ENCODE peak calls at places on chromosomes 5 and 9, in six cellular contexts. D is AG09309, E is AG04449, V is neural progenitor cell, B is endodermal cell, Y is OCI-LY7. G is an unnamed sample.

GRCh38 chr5:38463634-38464521 is 92.6 kb downstream of the LIFR start:
- DNase-seq in D (peak), Y (no peak), E (peak), V (no peak), B (no peak), G (peak)

GRCh38 chr9:79028101-79028500 is 543.7 kb upstream of the TLE4 start:
- DNase-seq in Y (no peak), V (no peak), D (no peak), B (no peak), E (no peak), G (peak)

GRCh38 chr9:135887585-135888050 is 19.7 kb downstream of the CAMSAP1 start:
- DNase-seq in D (no peak), Y (peak), E (no peak), V (peak), B (peak), G (no peak)

GRCh38 chr9:36486454-36486932 is 86.2 kb upstream of the MELK start:
- DNase-seq in D (no peak), V (peak), E (no peak), Y (no peak), B (no peak), G (peak)

GRCh38 chr5:115977988-115978387 is 15.7 kb downstream of the LVRN start:
- DNase-seq in V (no peak), D (peak), Y (no peak), B (no peak), E (peak), G (peak)

GRCh38 chr9:137478613-137479314 is 19.6 kb upstream of the NSMF start:
- DNase-seq in E (no peak), V (no peak), B (peak), D (no peak), Y (no peak), G (no peak)

GRCh38 chr9:118522093-118523028 is 818.2 kb downstream of the TLR4 start:
- DNase-seq in Y (peak), D (no peak), B (peak), V (peak), E (no peak), G (peak)

GRCh38 chr9:36772449-36773370 is 200.0 kb downstream of the MELK start:
- DNase-seq in Y (no peak), V (peak), B (peak), D (no peak), E (no peak), G (peak)

GRCh38 chr5:34511915-34512314 is 144.2 kb upstream of the RAI14 start:
- DNase-seq in V (peak), E (no peak), Y (no peak), D (no peak), B (peak), G (peak)

GRCh38 chr5:52043543-52043942 is 660.3 kb downstream of the ISL1 start:
- DNase-seq in B (no peak), Y (no peak), V (no peak), E (no peak), D (no peak), G (no peak)

GRCh38 chr9:22817181-22817580 is 370.6 kb downstream of the DMRTA1 start:
- DNase-seq in E (peak), V (no peak), D (no peak), B (no peak), Y (no peak), G (peak)

GRCh38 chr5:140108093-140109049 is 5.5 kb upstream of the PURA start:
- DNase-seq in D (no peak), Y (peak), V (peak), B (peak), E (no peak), G (no peak)

GRCh38 chr5:97229688-97230285 is 46.7 kb upstream of the RIOK2 start:
- DNase-seq in B (no peak), Y (no peak), V (no peak), E (no peak), D (no peak), G (no peak)

GRCh38 chr9:86200599-86201162 is 58.8 kb downstream of the C9orf153 start:
- DNase-seq in B (no peak), E (no peak), V (no peak), Y (no peak), D (no peak), G (no peak)

GRCh38 chr9:20921362-20921761 is 110.1 kb downstream of the HACD4 start:
- DNase-seq in B (no peak), Y (no peak), V (no peak), D (no peak), E (no peak), G (no peak)

GRCh38 chr9:122265265-122265900 is 701 bp downstream of the MRRF start:
- DNase-seq in Y (peak), D (no peak), E (no peak), V (no peak), B (no peak), G (peak)

GRCh38 chr5:57684299-57684702 is 201.7 kb upstream of the ACTBL2 start:
- DNase-seq in D (no peak), E (no peak), Y (no peak), V (no peak), B (no peak), G (no peak)

GRCh38 chr5:155728146-155728856 is 598.7 kb upstream of the SGCD start:
- DNase-seq in E (no peak), Y (no peak), B (peak), V (peak), D (peak), G (peak)

GRCh38 chr9:73863924-73864323 is 633.2 kb upstream of the RORB start:
- DNase-seq in D (no peak), V (no peak), B (no peak), Y (no peak), E (no peak), G (peak)

GRCh38 chr5:66617223-66617861 is 21.1 kb downstream of the MAST4 start:
- DNase-seq in B (no peak), D (no peak), V (no peak), E (no peak), Y (no peak), G (no peak)

GRCh38 chr9:113220467-113221002 is 542 bp downstream of the FKBP15 start:
- DNase-seq in B (no peak), V (peak), E (no peak), D (no peak), Y (peak), G (no peak)

GRCh38 chr9:134916161-134916665 is 1.5 kb downstream of the FCN1 start:
- DNase-seq in E (no peak), B (no peak), V (no peak), D (no peak), Y (no peak), G (no peak)

GRCh38 chr5:81854915-81855314 is 104.0 kb upstream of the SSBP2 start:
- DNase-seq in B (no peak), V (no peak), Y (no peak), D (no peak), E (no peak), G (no peak)

GRCh38 chr5:58505502-58505901 is 14.3 kb downstream of the GAPT start:
- DNase-seq in Y (no peak), D (no peak), B (no peak), V (no peak), E (no peak), G (no peak)

GRCh38 chr5:125367702-125368101 is 621.3 kb upstream of the ZNF608 start:
- DNase-seq in V (no peak), B (no peak), D (peak), E (no peak), Y (no peak), G (no peak)

GRCh38 chr9:38208206-38208901 is 139.3 kb upstream of the SHB start:
- DNase-seq in V (peak), B (no peak), D (no peak), Y (no peak), E (no peak), G (no peak)

GRCh38 chr9:134304712-134305111 is 21.5 kb upstream of the RXRA start:
- DNase-seq in B (no peak), D (no peak), Y (no peak), E (no peak), V (no peak), G (no peak)

GRCh38 chr5:177552839-177553455 is 1.4 kb downstream of the FAM193B start:
- DNase-seq in V (peak), Y (no peak), E (no peak), B (peak), D (no peak), G (peak)

GRCh38 chr9:87119328-87119881 is 172.1 kb upstream of the GAS1 start:
- DNase-seq in E (peak), Y (no peak), V (no peak), B (no peak), D (peak), G (peak)

GRCh38 chr5:74519161-74519571 is 121.4 kb downstream of the ENC1 start:
- DNase-seq in Y (no peak), B (peak), D (no peak), V (no peak), E (no peak), G (peak)

GRCh38 chr5:53361708-53362107 is 118.7 kb upstream of the FST start:
- DNase-seq in D (no peak), Y (no peak), V (no peak), B (no peak), E (no peak), G (no peak)

GRCh38 chr9:136881691-136882108 is 4.6 kb upstream of the TRAF2 start:
- DNase-seq in D (no peak), B (no peak), Y (peak), V (peak), E (no peak), G (no peak)

GRCh38 chr9:30039712-30040111 is 2344.7 kb upstream of the ACO1 start:
- DNase-seq in V (no peak), E (no peak), D (no peak), B (no peak), Y (no peak), G (no peak)
- TF ChIP-seq CTCF in V (peak), E (no peak), D (no peak), B (peak), Y (peak), G (no peak)

DNA sequence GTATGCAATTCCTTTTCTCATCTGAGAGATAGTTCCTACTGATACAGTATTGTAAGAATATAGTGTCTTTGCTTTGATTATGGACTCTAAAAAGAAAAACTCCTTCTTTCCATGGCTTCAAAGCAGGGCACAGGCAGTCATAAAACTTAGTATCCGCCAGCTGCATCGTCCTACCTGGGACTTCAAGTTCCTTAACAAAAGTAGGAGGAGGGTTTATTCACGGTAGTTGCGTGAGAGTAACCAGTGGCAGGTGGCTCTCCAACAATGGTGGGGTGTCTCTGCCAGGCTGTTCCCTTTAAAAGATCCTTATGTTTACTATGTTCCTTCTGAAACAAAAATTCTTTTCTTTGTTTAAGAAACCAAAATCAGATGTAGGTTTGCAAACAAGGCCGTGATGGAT is 173.5 kb upstream of the DMAC1 start:
- DNase-seq in E (no peak), Y (no peak), V (no peak), D (no peak), B (no peak), G (no peak)
- H3K4me3 ChIP-seq in E (no peak), Y (no peak), V (no peak), D (no peak), B (no peak), G (no peak)

DNA sequence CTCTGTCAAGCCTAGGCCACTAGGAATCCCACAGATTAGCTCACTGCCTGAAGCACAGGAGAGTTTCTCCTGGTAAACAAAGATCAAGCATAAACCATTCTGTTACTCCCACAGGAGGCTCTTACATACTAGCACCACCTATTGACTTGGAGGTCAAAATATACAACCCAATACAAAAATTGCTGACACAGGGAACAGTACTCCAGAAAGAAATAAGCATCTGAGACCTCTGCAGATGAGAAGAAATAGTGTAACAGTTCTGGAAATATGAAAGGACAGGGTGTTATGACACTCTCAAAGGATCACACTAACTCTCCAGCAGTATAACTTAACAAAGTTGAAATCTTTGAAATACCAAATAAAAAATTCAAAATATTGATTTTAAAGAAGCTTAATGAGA is 269.6 kb upstream of the ARRDC3 start:
- DNase-seq in D (no peak), V (no peak), Y (no peak), E (no peak), B (no peak), G (no peak)
- TF ChIP-seq CTCF in D (no peak), V (no peak), Y (no peak), E (no peak), B (no peak), G (no peak)

DNA sequence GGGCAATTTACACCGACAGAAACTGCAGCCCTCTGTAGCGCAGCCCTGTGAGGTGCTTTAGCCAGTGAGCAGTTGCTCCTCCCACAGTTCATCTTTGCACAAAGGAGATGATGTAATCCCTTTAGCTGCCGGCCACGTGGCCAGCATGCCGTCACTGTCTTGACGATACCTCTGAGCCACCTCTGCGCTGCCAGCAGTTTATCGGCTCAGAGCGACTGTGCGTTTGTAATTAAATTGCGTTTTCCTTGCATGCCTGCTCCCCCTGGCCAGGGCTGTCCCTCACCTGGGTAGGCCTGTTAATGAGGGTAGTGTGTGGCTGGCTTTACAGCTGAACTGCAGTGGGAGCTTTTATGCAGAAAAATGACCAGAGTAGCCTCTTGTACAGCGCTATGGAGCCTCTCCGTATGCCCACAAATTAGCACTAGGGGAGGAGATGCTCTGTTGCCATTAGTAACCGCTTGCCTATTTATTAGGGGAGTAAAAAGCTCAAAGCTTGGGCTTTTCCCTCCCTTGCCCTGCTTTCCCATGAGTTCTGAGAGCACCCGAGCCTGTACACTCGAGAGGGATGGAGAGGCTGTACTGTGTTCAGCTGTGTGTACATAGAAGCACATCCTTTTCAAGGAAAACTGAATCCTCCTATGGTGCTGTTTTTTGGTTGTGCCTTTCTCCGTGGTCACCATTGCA is 107.1 kb downstream of the TRIO start:
- DNase-seq in B (peak), E (no peak), V (peak), Y (no peak), D (no peak), G (peak)
- H3K4me3 ChIP-seq in B (no peak), E (no peak), V (no peak), Y (no peak), D (no peak), G (no peak)

GRCh38 chr5:133117930-133118445 is 66.2 kb downstream of the HSPA4 start:
- DNase-seq in V (no peak), E (no peak), Y (no peak), D (no peak), B (no peak), G (no peak)

GRCh38 chr5:133119233-133119711 is 67.5 kb downstream of the HSPA4 start:
- DNase-seq in E (no peak), Y (no peak), D (no peak), B (no peak), V (no peak), G (no peak)

GRCh38 chr5:133118741-133119140 is 66.9 kb downstream of the HSPA4 start:
- DNase-seq in D (no peak), E (no peak), Y (no peak), B (no peak), V (no peak), G (no peak)

GRCh38 chr5:133116601-133117000 is 64.8 kb downstream of the HSPA4 start:
- DNase-seq in E (no peak), Y (no peak), B (peak), V (no peak), D (no peak), G (no peak)

DNA sequence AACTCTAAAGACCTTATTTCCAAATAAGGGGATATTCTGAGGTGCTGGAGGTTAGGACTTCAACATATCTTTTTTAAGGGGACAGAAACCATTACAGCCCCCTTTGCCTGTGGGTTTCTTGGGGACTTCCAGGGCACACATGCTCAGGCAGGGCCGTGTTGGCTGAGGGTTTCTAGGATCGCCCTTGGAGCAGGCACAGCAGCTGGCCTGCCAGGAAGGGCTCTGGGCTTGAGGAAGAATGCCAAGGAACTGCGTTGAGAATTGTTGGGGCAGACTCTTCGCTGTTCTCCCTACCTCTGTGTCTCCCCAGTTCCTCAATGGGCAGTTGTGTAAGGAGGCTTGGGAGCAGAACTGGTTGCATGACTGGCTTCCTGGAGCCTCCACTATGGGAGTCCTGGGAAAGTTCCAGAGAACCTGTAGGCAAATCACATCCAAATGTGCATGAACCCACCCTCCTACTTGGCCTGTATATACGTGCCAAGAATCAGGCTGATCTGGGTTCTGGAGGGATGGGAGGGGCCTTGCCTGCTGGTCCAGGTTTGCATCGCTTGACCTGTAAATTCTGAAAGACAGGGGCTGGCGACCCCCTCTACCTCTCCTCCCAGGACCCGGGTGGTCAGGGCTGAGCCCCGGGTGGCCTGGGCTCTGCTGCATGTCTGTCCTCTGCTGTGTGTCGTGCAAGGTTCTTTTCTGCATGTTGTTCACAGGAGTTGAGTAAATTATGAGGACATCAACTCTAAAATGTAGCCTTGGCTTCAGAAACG is 65.5 kb downstream of the HSPA4 start:
- DNase-seq in Y (no peak), V (no peak), B (no peak), D (no peak), E (no peak), G (no peak)
- TF ChIP-seq CTCF in Y (no peak), V (no peak), B (no peak), D (no peak), E (no peak), G (no peak)

GRCh38 chr9:33447404-33448158 is at the start of gene AQP3:
- DNase-seq in D (no peak), Y (peak), B (peak), E (no peak), V (peak), G (no peak)
- H3K4me3 ChIP-seq in D (peak), Y (peak), B (peak), E (peak), V (peak), G (peak)

DNA sequence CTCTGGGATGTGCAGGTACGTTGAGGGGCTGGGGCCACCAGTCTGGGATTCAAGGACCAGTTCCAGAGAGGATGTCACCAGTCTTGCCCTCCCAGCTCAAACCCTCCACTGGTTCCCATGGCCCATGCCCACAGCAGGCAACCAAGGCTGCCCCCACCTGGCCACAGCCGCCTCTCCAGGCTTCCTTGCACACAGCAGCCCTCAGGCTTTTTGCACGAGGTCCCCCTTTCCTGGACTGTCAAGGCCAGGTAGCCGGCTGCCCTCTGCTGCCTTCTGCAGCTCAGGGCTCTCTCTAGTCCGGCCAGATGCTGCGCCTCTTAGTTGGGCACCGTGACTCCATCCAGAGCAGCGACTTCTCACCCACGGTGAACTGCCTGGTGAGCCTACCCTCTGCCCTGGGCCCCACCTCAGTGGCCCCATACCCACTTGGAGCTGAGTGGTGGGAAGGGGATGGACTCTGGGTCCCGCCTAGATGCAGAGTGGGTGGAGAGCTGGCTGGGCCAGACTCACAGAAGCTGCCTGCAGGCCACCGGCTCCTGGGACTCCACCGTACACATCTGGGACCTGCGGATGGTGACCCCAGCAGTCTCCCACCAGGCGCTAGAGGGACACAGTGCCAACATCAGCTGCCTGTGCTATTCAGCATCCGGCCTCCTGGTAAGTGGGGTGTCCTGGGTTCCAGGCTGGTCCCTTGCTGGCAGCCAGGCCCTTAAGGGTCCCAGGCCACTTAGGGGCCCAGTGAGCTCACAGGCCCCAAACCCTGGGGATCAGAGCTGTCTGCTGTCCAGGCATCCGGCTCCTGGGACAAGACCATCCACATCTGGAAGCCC is 2.9 kb downstream of the WDR38 start:
- DNase-seq in D (no peak), Y (peak), V (peak), B (peak), E (no peak), G (peak)
- TF ChIP-seq CTCF in D (peak), Y (peak), V (peak), B (peak), E (peak), G (peak)

G was measured in fibroblast of mammary gland.